ENCODE peak calls at places on chromosomes 3 and 15, in four cellular contexts. N is psoas muscle, Q is transverse colon, X is right lobe of liver. M is an unnamed sample.
A peak's percentile ranks its signal among the peaks of the same experiment; 100 is the strongest.

GRCh38 chr15:63610209-63610841 is 13.1 kb downstream of the FBXL22 start:
- DNase-seq in N (peak; percentile 65), Q (peak; percentile 78), X (no peak), M (peak; percentile 82)

GRCh38 chr3:4314688-4315087 is 11.5 kb downstream of the SETMAR start:
- DNase-seq in N (no peak), Q (no peak), X (no peak), M (no peak)

GRCh38 chr3:24088782-24089181 is 143.7 kb downstream of the NR1D2 start:
- DNase-seq in N (no peak), Q (no peak), X (no peak), M (no peak)

GRCh38 chr3:123584284-123584987 is 417 bp downstream of the HACD2 start:
- DNase-seq in N (peak; percentile 60), Q (peak; percentile 55), X (peak; percentile 80), M (peak; percentile 44)

GRCh38 chr3:58388550-58389061 is 45.0 kb downstream of the PDHB start:
- DNase-seq in N (no peak), Q (no peak), X (no peak), M (peak; percentile 42)

GRCh38 chr15:52071570-52071969 is 41.0 kb downstream of the BCL2L10 start:
- DNase-seq in N (no peak), Q (peak; percentile 74), X (no peak), M (no peak)

GRCh38 chr3:122390665-122391064 is 6.7 kb downstream of the FAM162A start:
- DNase-seq in N (no peak), Q (no peak), X (no peak), M (no peak)

GRCh38 chr3:81998139-81998755 is 236.8 kb upstream of the GBE1 start:
- DNase-seq in N (no peak), Q (no peak), X (no peak), M (no peak)

GRCh38 chr3:154584041-154584440 is 154.1 kb upstream of the GPR149 start:
- DNase-seq in N (no peak), Q (no peak), X (no peak), M (no peak)

GRCh38 chr3:71456155-71456554 is 127.4 kb downstream of the FOXP1 start:
- DNase-seq in N (no peak), Q (no peak), X (no peak), M (no peak)

GRCh38 chr15:44194397-44195150 is 497 bp downstream of the FRMD5 start:
- DNase-seq in N (peak; percentile 16), Q (peak; percentile 58), X (no peak), M (peak; percentile 34)

GRCh38 chr3:134337511-134338200 is 36.6 kb downstream of the AMOTL2 start:
- DNase-seq in N (no peak), Q (no peak), X (no peak), M (no peak)

GRCh38 chr3:13301295-13301987 is 118.7 kb downstream of the NUP210 start:
- DNase-seq in N (no peak), Q (no peak), X (no peak), M (no peak)

GRCh38 chr3:18194431-18194830 is 230.7 kb downstream of the SATB1 start:
- DNase-seq in N (no peak), Q (no peak), X (no peak), M (no peak)

GRCh38 chr3:157650699-157651098 is 147.5 kb upstream of the VEPH1 start:
- DNase-seq in N (no peak), Q (no peak), X (no peak), M (no peak)

GRCh38 chr3:35223636-35224035 is 415.7 kb upstream of the ARPP21 start:
- DNase-seq in N (no peak), Q (no peak), X (no peak), M (no peak)

GRCh38 chr15:77186518-77187095 is 115.7 kb upstream of the TSPAN3 start:
- DNase-seq in N (no peak), Q (no peak), X (no peak), M (peak; percentile 52)

GRCh38 chr3:13400114-13400696 is 19.9 kb downstream of the NUP210 start:
- DNase-seq in N (no peak), Q (no peak), X (no peak), M (no peak)

GRCh38 chr15:89524184-89524583 is 27.8 kb upstream of the RHCG start:
- DNase-seq in N (no peak), Q (no peak), X (no peak), M (no peak)

GRCh38 chr15:73464602-73465001 is 21.6 kb downstream of the REC114 start:
- DNase-seq in N (no peak), Q (no peak), X (no peak), M (no peak)
- TF ChIP-seq CTCF in N (no peak), Q (no peak), X (no peak), M (peak; percentile 21)

GRCh38 chr3:87270908-87271727 is 5.3 kb downstream of the POU1F1 start:
- DNase-seq in N (no peak), Q (no peak), X (no peak), M (peak; percentile 14)
- H3K4me1 ChIP-seq in N (no peaks in the 10 kb centered on the region), Q (no peaks in the 10 kb centered on the region), X (no peaks in the 10 kb centered on the region), M (no peaks in the 10 kb centered on the region)

DNA sequence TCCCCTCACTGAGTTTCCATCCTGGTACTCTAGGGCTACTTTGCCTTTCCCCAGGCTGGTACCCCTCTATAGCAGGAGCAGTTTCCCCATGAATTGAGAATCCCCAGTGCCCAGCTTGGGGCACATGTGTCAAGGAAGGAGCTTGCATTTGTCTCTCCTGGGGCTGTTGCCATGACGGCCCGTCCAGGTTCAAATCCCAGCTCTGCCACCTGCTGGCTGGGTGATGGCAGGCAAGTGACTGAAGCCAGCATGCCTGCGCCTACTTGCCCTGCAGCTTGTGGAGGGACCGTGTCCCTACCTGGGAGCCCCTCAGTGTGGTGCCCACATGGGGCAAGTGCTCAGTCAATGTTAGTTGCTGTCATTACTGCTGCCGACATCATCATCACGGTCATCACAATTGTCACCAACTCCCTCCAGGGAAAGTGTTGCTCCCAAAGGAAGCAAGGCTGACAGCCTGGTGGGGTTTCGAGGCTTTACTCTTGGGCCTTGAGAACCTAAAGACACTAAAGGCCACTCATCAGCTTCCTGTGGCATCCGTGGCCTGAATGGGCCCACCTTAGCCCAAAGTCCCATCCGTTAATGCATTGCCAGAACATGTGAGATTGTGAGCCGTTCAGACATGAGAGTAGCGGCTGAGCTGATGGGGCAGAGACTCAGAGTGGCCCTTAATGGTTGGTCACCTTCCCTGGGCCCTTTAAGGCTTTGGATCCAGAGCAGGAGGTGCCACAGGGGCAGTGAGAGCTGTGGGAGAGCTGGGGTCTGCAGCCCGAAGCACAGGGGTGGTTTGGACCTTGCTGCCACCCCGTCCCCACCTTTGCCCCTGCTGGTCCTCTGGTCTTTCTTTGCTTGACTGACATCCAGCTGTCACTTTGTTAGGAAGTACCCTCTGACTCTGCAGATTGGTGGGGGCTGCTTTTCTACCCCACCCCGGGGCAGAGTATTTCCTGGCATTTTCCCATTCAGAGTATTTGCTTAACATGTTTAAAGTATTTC is 144.4 kb downstream of the DNAJB8 start:
- DNase-seq in N (peak; percentile 39), Q (peak; percentile 51), X (peak; percentile 68), M (peak; percentile 70)
- TF ChIP-seq CTCF in N (peak; percentile 55), Q (peak; percentile 54), X (peak; percentile 42), M (peak; percentile 70)

GRCh38 chr3:25442486-25442885 is 14.4 kb downstream of the RARB start:
- DNase-seq in N (no peak), Q (no peak), X (no peak), M (no peak)
- H3K4me1 ChIP-seq in N (no peaks in the 10 kb centered on the region), Q (no peaks in the 10 kb centered on the region), X (no peaks in the 10 kb centered on the region), M (peaks cover 15% of the 10 kb centered on the region)

DNA sequence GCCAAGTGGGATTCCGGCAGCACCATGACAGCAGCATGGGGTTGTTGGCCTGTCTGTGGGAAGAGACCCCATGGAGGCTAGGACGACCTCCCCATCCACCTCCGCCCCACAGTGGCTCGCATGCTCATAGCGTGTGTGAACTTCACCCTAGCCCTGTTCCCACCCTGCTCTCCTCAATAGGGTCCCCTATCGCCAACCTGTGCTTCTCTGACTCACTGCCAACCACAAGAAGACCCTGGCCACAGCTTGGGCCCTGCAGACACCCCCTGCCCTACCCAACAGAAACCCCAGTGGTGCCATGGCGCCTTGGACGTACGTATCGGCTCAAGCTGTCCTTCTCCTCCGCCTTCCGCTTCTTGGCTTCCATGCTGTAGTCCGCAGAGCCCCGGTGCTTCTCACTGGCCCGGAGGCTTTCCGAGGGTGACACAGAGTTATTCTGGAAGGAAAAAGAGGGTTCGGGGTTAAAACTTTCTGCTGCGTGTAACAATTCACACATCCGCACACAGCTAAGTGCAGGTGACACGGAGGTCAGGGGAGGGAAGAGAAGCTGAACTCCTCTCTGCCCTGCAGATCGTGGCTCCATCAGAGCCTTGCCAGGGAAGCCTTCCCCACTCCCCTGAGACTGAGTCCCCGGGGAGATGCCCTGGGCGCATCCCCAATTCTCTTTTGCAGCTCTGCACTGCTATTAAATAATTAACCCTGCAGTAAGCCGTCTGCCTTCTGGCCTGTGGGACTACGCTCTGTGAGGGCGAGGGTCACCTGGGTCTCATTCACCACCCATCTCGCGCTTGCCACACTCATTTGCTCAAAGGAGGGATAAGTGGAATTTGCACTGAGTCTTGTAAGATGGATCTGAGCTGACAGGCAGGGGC is 37.3 kb downstream of the TLE3 start:
- DNase-seq in N (no peak), Q (no peak), X (no peak), M (no peak)
- TF ChIP-seq CTCF in N (no peak), Q (no peak), X (no peak), M (no peak)

DNA sequence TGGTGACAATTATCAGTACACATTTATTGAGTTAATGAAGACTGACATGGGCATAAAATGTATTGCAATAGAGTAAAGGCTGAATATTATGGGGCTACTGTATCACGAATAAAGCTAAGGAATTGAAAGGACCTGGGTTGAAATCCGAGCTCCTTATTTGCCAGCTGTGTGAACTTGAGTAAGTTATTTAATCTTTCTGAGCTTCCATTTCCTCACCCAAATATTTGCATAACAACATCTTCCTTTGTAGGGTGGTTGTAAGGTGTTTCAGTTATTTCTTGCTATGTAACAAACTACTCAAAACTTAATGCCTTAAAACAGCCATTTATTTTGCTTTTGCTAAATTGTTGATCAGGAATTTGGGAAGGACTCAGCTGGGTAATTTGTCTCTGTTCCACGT is 111.1 kb upstream of the TSC22D2 start:
- DNase-seq in N (no peak), Q (no peak), X (no peak), M (no peak)
- H3K4me1 ChIP-seq in N (peaks cover 6% of the 10 kb centered on the region), Q (no peaks in the 10 kb centered on the region), X (no peaks in the 10 kb centered on the region), M (peaks cover 4% of the 10 kb centered on the region)

DNA sequence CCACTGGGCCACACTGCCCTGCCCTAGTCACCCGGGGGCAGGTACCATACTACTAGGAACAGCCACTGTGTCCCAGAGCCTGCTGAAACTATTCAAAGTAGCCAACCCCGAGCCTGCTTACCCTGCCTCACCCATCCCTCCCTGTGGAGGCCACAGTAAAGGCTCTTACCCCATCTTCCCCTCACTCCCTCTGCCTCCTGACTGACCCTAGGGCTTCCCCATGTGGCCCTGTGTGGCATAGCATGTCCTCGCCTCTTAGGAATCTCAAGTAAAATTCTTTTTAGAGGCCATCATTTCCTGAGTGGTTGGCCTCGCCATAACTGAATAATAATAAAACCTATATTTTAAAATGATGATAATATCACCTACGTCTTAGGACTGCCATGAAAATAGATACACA is 112.2 kb upstream of the SLC6A11 start:
- DNase-seq in N (no peak), Q (no peak), X (no peak), M (peak; percentile 45)
- TF ChIP-seq CTCF in N (no peak), Q (no peak), X (no peak), M (peak; percentile 42)

GRCh38 chr3:188435266-188435665 is 281.3 kb downstream of the LPP start:
- DNase-seq in N (no peak), Q (no peak), X (no peak), M (no peak)

GRCh38 chr3:188440563-188440962 is 286.6 kb downstream of the LPP start:
- DNase-seq in N (no peak), Q (no peak), X (no peak), M (no peak)

GRCh38 chr3:188442430-188442829 is 288.5 kb downstream of the LPP start:
- DNase-seq in N (no peak), Q (no peak), X (no peak), M (no peak)

GRCh38 chr3:188437921-188438320 is 284.0 kb downstream of the LPP start:
- DNase-seq in N (no peak), Q (no peak), X (no peak), M (no peak)

GRCh38 chr3:188439080-188439479 is 285.1 kb downstream of the LPP start:
- DNase-seq in N (no peak), Q (no peak), X (no peak), M (no peak)
- H3K4me1 ChIP-seq in N (peaks cover 25% of the 10 kb centered on the region), Q (peaks cover 6% of the 10 kb centered on the region), X (no peaks in the 10 kb centered on the region), M (peaks cover 9% of the 10 kb centered on the region)